ENCODE peak calls at places on chromosomes 1 and 21, in four cellular contexts. I, K, X and Q are unnamed samples.

GRCh38 chr1:245131026-245131393 is 23.8 kb upstream of the KIF26B start:
- DNase-seq in X (no peak), I (no peak), K (no peak), Q (no peak)

GRCh38 chr1:202349263-202349928 is 897 bp downstream of the PPP1R12B start:
- DNase-seq in X (no peak), I (peak; percentile 78), K (no peak), Q (no peak)

GRCh38 chr1:166974647-166975345 is 544 bp downstream of the ILDR2 start:
- DNase-seq in K (no peak), X (no peak), I (no peak), Q (no peak)

GRCh38 chr1:169487561-169487960 is 1.8 kb upstream of the SLC19A2 start:
- DNase-seq in K (no peak), I (no peak), X (no peak), Q (no peak)

GRCh38 chr1:61742620-61743431 is 546 bp downstream of the PATJ start:
- DNase-seq in I (peak; percentile 35), X (peak; percentile 62), K (no peak), Q (peak; percentile 35)

GRCh38 chr1:208851376-208851775 is 607.2 kb upstream of the PLXNA2 start:
- DNase-seq in I (no peak), K (no peak), X (no peak), Q (no peak)

GRCh38 chr21:17903029-17903806 is 84.1 kb upstream of the C21orf91 start:
- DNase-seq in I (peak; percentile 49), K (no peak), X (no peak), Q (no peak)

GRCh38 chr1:30756206-30756544 is 1.4 kb downstream of the LAPTM5 start:
- DNase-seq in K (no peak), X (no peak), I (no peak), Q (no peak)

GRCh38 chr1:5758000-5758858 is 234.0 kb downstream of the NPHP4 start:
- DNase-seq in I (no peak), X (no peak), K (no peak), Q (no peak)

GRCh38 chr1:83024251-83024767 is 974.6 kb downstream of the TTLL7 start:
- DNase-seq in K (no peak), X (no peak), I (no peak), Q (no peak)

GRCh38 chr1:167776151-167776550 is 54.4 kb downstream of the MPZL1 start:
- DNase-seq in I (peak; percentile 62), K (no peak), X (no peak), Q (no peak)

GRCh38 chr21:31898898-31899630 is 26.2 kb downstream of the HUNK start:
- DNase-seq in K (no peak), X (no peak), I (no peak), Q (no peak)

GRCh38 chr1:157803851-157804250 is 16.1 kb downstream of the FCRL1 start:
- DNase-seq in I (no peak), K (no peak), X (no peak), Q (no peak)

GRCh38 chr1:79044974-79045650 is 38.6 kb upstream of the ADGRL4 start:
- DNase-seq in K (no peak), I (no peak), X (no peak), Q (peak; percentile 46)

GRCh38 chr1:224565186-224565585 is 50.9 kb upstream of the CNIH3 start:
- DNase-seq in K (no peak), X (no peak), I (peak; percentile 92), Q (peak; percentile 40)

GRCh38 chr1:185250063-185250462 is 67.0 kb downstream of the IVNS1ABP start:
- DNase-seq in K (no peak), I (no peak), X (no peak), Q (no peak)

GRCh38 chr1:27522860-27523665 is 33.1 kb upstream of the WASF2 start:
- DNase-seq in X (peak; percentile 69), I (no peak), K (no peak), Q (no peak)

GRCh38 chr1:174217787-174218574 is 58.7 kb downstream of the RABGAP1L start:
- DNase-seq in X (no peak), I (peak; percentile 54), K (no peak), Q (no peak)

GRCh38 chr1:48627467-48627866 is 149.2 kb downstream of the BEND5 start:
- DNase-seq in X (no peak), I (no peak), K (no peak), Q (no peak)

GRCh38 chr1:247942624-247943023 is 6.0 kb upstream of the OR2L8 start:
- DNase-seq in X (no peak), I (no peak), K (no peak), Q (no peak)

GRCh38 chr1:155220566-155220965 is 12.1 kb downstream of the MTX1 start:
- DNase-seq in K (no peak), I (no peak), X (no peak), Q (no peak)

GRCh38 chr1:31027693-31028526 is 37.6 kb downstream of the PUM1 start:
- DNase-seq in X (no peak), K (no peak), I (no peak), Q (no peak)

GRCh38 chr1:94971491-94971924 is 44.6 kb upstream of the CNN3 start:
- DNase-seq in K (no peak), I (peak; percentile 85), X (no peak), Q (no peak)

GRCh38 chr21:45494135-45494850 is 47.9 kb downstream of the SLC19A1 start:
- DNase-seq in K (no peak), X (peak; percentile 9), I (no peak), Q (peak; percentile 46)

GRCh38 chr1:54996359-54996868 is 2.3 kb upstream of the BSND start:
- DNase-seq in X (peak; percentile 79), I (peak; percentile 47), K (no peak), Q (peak; percentile 95)

GRCh38 chr1:210213335-210213734 is 19.3 kb upstream of the SERTAD4 start:
- DNase-seq in I (no peak), X (no peak), K (no peak), Q (no peak)

GRCh38 chr1:107525961-107526360 is 385.1 kb downstream of the NTNG1 start:
- DNase-seq in I (no peak), X (no peak), K (no peak), Q (no peak)

GRCh38 chr1:224114787-224115175 is 870 bp downstream of the FBXO28 start:
- DNase-seq in K (no peak), I (no peak), X (no peak), Q (no peak)

GRCh38 chr1:87478231-87478630 is 149.6 kb downstream of the LMO4 start:
- DNase-seq in I (peak; percentile 34), X (peak; percentile 27), K (no peak), Q (no peak)

GRCh38 chr1:119747451-119747850 is 21.3 kb downstream of the HMGCS2 start:
- DNase-seq in I (no peak), K (no peak), X (no peak), Q (no peak)

GRCh38 chr1:206828061-206828460 is 37.4 kb upstream of the IL20 start:
- DNase-seq in I (no peak), X (no peak), K (no peak), Q (no peak)

GRCh38 chr1:155961937-155962336 is 16.4 kb downstream of the ARHGEF2 start:
- DNase-seq in I (peak; percentile 97), X (peak; percentile 65), K (peak; percentile 79), Q (peak; percentile 92)

GRCh38 chr21:32940079-32941014 is 85.4 kb upstream of the OLIG2 start:
- DNase-seq in K (no peak), X (no peak), I (peak; percentile 43), Q (no peak)

GRCh38 chr1:3530086-3530930 is 75.8 kb downstream of the ARHGEF16 start:
- DNase-seq in I (no peak), X (no peak), K (no peak), Q (no peak)

GRCh38 chr1:9269078-9269501 is 23.6 kb upstream of the SPSB1 start:
- DNase-seq in I (no peak), K (no peak), X (no peak), Q (no peak)

GRCh38 chr1:161073474-161074121 is 3.9 kb upstream of the ARHGAP30 start:
- DNase-seq in X (no peak), I (no peak), K (no peak), Q (no peak)

GRCh38 chr1:48595613-48596012 is 123.6 kb upstream of the SPATA6 start:
- DNase-seq in X (no peak), I (no peak), K (no peak), Q (no peak)

GRCh38 chr1:18178125-18178524 is 70.5 kb downstream of the IGSF21 start:
- DNase-seq in K (no peak), I (no peak), X (no peak), Q (no peak)
- H3K27ac ChIP-seq in K (no peak overlapping the region), I (no peak overlapping the region), X (no peak overlapping the region), Q (no peak overlapping the region)

DNA sequence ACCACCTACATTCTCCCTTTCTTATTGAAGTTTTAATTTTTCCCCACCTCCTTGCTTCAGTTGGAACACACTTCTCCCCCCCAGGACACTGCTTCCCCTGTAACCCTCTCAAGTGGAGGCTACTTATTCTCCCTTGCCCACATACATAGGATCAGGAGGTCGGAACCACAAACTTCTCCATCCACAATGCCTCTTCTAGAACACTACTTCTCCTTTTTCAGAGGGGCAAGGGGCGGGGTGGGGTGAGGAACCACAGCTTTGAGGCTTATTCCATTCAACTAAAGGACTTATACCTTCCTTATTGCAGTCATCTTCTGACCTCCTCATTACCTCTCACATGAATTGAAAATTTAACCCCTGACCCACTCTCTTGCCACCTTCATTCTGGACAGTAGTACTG is 81.3 kb downstream of the NEK7 start:
- DNase-seq in X (no peak), I (no peak), K (no peak), Q (peak; percentile 71)
- H3K27ac ChIP-seq in X (no peak overlapping the region), I (no peak overlapping the region), K (no peak overlapping the region), Q (no peak overlapping the region)

GRCh38 chr1:29171089-29171488 is 10.6 kb downstream of the SRSF4 start:
- DNase-seq in X (no peak), K (no peak), I (no peak), Q (no peak)
- H3K27ac ChIP-seq in X (no peak overlapping the region), K (no peak overlapping the region), I (no peak overlapping the region), Q (no peak overlapping the region)

DNA sequence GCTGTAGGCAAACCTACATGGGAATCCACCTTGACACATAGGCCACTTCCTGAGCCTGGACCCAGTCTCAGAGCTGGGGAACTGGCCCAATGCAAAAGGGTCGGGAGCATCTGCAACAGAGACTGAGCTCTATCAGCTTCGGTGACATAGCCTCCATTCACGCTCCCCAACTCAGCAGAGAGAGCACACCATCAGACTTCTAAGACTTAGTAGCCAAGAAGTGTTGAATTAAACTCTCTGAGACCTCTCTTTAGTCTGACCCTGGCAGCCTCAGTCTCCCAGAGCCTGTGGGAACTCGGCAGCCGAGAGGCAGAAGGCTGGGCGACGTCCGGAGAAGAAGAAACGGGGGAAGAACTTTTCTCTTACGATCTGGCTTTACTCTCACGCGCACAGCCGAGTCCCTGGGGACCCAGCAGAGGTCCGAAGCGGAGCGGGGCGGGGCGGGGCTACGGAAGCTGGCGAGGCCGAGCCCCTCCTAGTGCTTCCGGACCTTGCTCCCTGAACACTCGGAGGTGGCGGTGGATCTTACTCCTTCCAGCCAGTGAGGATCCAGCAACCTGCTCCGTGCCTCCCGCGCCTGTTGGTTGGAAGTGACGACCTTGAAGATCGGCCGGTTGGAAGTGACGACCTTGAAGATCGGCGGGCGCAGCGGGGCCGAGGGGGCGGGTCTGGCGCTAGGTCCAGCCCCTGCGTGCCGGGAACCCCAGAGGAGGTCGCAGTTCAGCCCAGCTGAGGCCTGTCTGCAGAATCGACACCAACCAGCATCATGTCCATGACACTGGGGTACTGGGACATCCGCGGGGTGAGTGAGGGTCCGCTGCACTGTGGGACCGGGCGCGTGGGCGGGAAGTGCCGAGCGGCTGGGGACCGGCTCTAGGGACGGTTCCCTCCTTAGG is at the start of gene GSTM4:
- DNase-seq in X (peak; percentile 90), K (peak; percentile 39), I (peak; percentile 61), Q (peak; percentile 95)
- H3K27ac ChIP-seq in X (peak within 1 kb of the TSS; percentile 92), K (peak within 1 kb of the TSS; percentile 94), I (peak within 1 kb of the TSS; percentile 83), Q (peak within 1 kb of the TSS; percentile 81)